ENCODE peak calls at places on chromosome 21, in six cellular contexts. One of them, this sample, is unnamed. For H3K79me2, the result is how much of the 10 kb centered on the place peaks cover.

GRCh38 chr21:35475768-35476167 is 426.7 kb upstream of the RUNX1 start:
- DNase-seq in GM23248: peak
- DNase-seq in SK-N-SH: no peak
- DNase-seq in mesendoderm: no peak
- DNase-seq in HepG2: no peak
- DNase-seq in hepatocyte: no peak
- DNase-seq in this sample: peak

GRCh38 chr21:38979271-38980196 is 173.8 kb downstream of the ETS2 start:
- DNase-seq in GM23248: peak
- DNase-seq in SK-N-SH: no peak
- DNase-seq in hepatocyte: peak
- DNase-seq in HepG2: no peak
- DNase-seq in mesendoderm: peak
- DNase-seq in this sample: no peak

GRCh38 chr21:39136711-39137110 is 46.5 kb downstream of the PSMG1 start:
- DNase-seq in mesendoderm: no peak
- DNase-seq in GM23248: peak
- DNase-seq in hepatocyte: no peak
- DNase-seq in HepG2: no peak
- DNase-seq in SK-N-SH: no peak
- DNase-seq in this sample: no peak

GRCh38 chr21:36589352-36589971 is 109.5 kb upstream of the SIM2 start:
- DNase-seq in GM23248: peak
- DNase-seq in SK-N-SH: peak
- DNase-seq in hepatocyte: peak
- DNase-seq in HepG2: peak
- DNase-seq in mesendoderm: peak
- DNase-seq in this sample: peak

GRCh38 chr21:38301321-38302214 is 44.8 kb downstream of the KCNJ15 start:
- DNase-seq in SK-N-SH: no peak
- DNase-seq in HepG2: no peak
- DNase-seq in mesendoderm: peak
- DNase-seq in hepatocyte: no peak
- DNase-seq in GM23248: no peak
- DNase-seq in this sample: no peak

GRCh38 chr21:27545754-27546349 is 579.0 kb upstream of the ADAMTS5 start:
- DNase-seq in HepG2: no peak
- DNase-seq in GM23248: no peak
- DNase-seq in SK-N-SH: no peak
- DNase-seq in mesendoderm: no peak
- DNase-seq in hepatocyte: no peak
- DNase-seq in this sample: no peak

GRCh38 chr21:17903029-17903806 is 84.1 kb upstream of the C21orf91 start:
- DNase-seq in mesendoderm: peak
- DNase-seq in GM23248: peak
- DNase-seq in HepG2: no peak
- DNase-seq in SK-N-SH: peak
- DNase-seq in hepatocyte: peak
- DNase-seq in this sample: no peak

GRCh38 chr21:42777757-42778344 is 101.5 kb downstream of the WDR4 start:
- DNase-seq in HepG2: no peak
- DNase-seq in mesendoderm: no peak
- DNase-seq in SK-N-SH: no peak
- DNase-seq in hepatocyte: no peak
- DNase-seq in GM23248: no peak
- DNase-seq in this sample: no peak

GRCh38 chr21:34642211-34643075 is 26.4 kb upstream of the CLIC6 start:
- DNase-seq in hepatocyte: no peak
- DNase-seq in SK-N-SH: no peak
- DNase-seq in GM23248: peak
- DNase-seq in mesendoderm: no peak
- DNase-seq in HepG2: no peak
- DNase-seq in this sample: no peak

GRCh38 chr21:35697321-35697808 is 363.0 kb downstream of the SETD4 start:
- DNase-seq in hepatocyte: peak
- DNase-seq in SK-N-SH: no peak
- DNase-seq in HepG2: no peak
- DNase-seq in mesendoderm: no peak
- DNase-seq in GM23248: peak
- DNase-seq in this sample: no peak

GRCh38 chr21:36502365-36502764 is 22.4 kb upstream of the CLDN14 start:
- DNase-seq in HepG2: no peak
- DNase-seq in mesendoderm: no peak
- DNase-seq in GM23248: no peak
- DNase-seq in hepatocyte: no peak
- DNase-seq in SK-N-SH: no peak
- DNase-seq in this sample: no peak

GRCh38 chr21:40331804-40332203 is 464.6 kb downstream of the PCP4 start:
- DNase-seq in mesendoderm: no peak
- DNase-seq in GM23248: no peak
- DNase-seq in SK-N-SH: no peak
- DNase-seq in hepatocyte: no peak
- DNase-seq in HepG2: no peak
- DNase-seq in this sample: no peak

GRCh38 chr21:35236090-35236489 is 187.0 kb upstream of the RUNX1 start:
- DNase-seq in GM23248: no peak
- DNase-seq in hepatocyte: no peak
- DNase-seq in mesendoderm: no peak
- DNase-seq in HepG2: no peak
- DNase-seq in SK-N-SH: no peak
- DNase-seq in this sample: no peak

GRCh38 chr21:37717534-37717933 is 198.7 kb downstream of the KCNJ6 start:
- DNase-seq in GM23248: no peak
- DNase-seq in SK-N-SH: no peak
- DNase-seq in hepatocyte: no peak
- DNase-seq in HepG2: no peak
- DNase-seq in mesendoderm: no peak
- DNase-seq in this sample: peak

GRCh38 chr21:42807938-42808613 is 71.3 kb downstream of the WDR4 start:
- DNase-seq in mesendoderm: peak
- DNase-seq in SK-N-SH: no peak
- DNase-seq in hepatocyte: no peak
- DNase-seq in GM23248: no peak
- DNase-seq in HepG2: no peak
- DNase-seq in this sample: no peak

GRCh38 chr21:24545807-24546361 is 1061.4 kb downstream of the MRPL39 start:
- DNase-seq in GM23248: no peak
- DNase-seq in hepatocyte: no peak
- DNase-seq in HepG2: no peak
- DNase-seq in mesendoderm: no peak
- DNase-seq in SK-N-SH: no peak
- DNase-seq in this sample: no peak

GRCh38 chr21:36761685-36762084 is 62.8 kb downstream of the SIM2 start:
- DNase-seq in GM23248: no peak
- DNase-seq in HepG2: no peak
- DNase-seq in SK-N-SH: no peak
- DNase-seq in hepatocyte: no peak
- DNase-seq in mesendoderm: no peak
- DNase-seq in this sample: no peak

GRCh38 chr21:39379986-39380891 is 31.4 kb upstream of the HMGN1 start:
- DNase-seq in HepG2: peak
- DNase-seq in GM23248: peak
- DNase-seq in mesendoderm: peak
- DNase-seq in hepatocyte: peak
- DNase-seq in SK-N-SH: peak
- DNase-seq in this sample: peak

GRCh38 chr21:15003463-15004135 is 61.2 kb downstream of the NRIP1 start:
- DNase-seq in GM23248: no peak
- DNase-seq in hepatocyte: no peak
- DNase-seq in SK-N-SH: no peak
- DNase-seq in mesendoderm: peak
- DNase-seq in HepG2: no peak
- DNase-seq in this sample: no peak

GRCh38 chr21:15190837-15191236 is 126.0 kb upstream of the NRIP1 start:
- DNase-seq in SK-N-SH: no peak
- DNase-seq in HepG2: no peak
- DNase-seq in mesendoderm: no peak
- DNase-seq in hepatocyte: no peak
- DNase-seq in GM23248: no peak
- DNase-seq in this sample: no peak

GRCh38 chr21:38879912-38880577 is 74.3 kb downstream of the ETS2 start:
- DNase-seq in mesendoderm: no peak
- DNase-seq in HepG2: no peak
- DNase-seq in SK-N-SH: no peak
- DNase-seq in GM23248: no peak
- DNase-seq in hepatocyte: no peak
- DNase-seq in this sample: no peak

GRCh38 chr21:38349111-38349746 is 92.4 kb downstream of the KCNJ15 start:
- DNase-seq in GM23248: no peak
- DNase-seq in HepG2: no peak
- DNase-seq in SK-N-SH: no peak
- DNase-seq in mesendoderm: no peak
- DNase-seq in hepatocyte: no peak
- DNase-seq in this sample: no peak

GRCh38 chr21:38769253-38769780 is 36.4 kb upstream of the ETS2 start:
- DNase-seq in SK-N-SH: no peak
- DNase-seq in hepatocyte: peak
- DNase-seq in mesendoderm: no peak
- DNase-seq in GM23248: peak
- DNase-seq in HepG2: no peak
- DNase-seq in this sample: no peak

GRCh38 chr21:33552093-33552998 is 9.5 kb downstream of the SON start:
- DNase-seq in mesendoderm: no peak
- DNase-seq in GM23248: peak
- DNase-seq in SK-N-SH: peak
- DNase-seq in HepG2: no peak
- DNase-seq in hepatocyte: no peak
- DNase-seq in this sample: no peak

GRCh38 chr21:33551664-33552063 is 8.8 kb downstream of the SON start:
- DNase-seq in GM23248: no peak
- DNase-seq in SK-N-SH: no peak
- DNase-seq in hepatocyte: no peak
- DNase-seq in mesendoderm: no peak
- DNase-seq in HepG2: no peak
- DNase-seq in this sample: no peak

GRCh38 chr21:33549848-33550771 is 7.3 kb downstream of the SON start:
- DNase-seq in HepG2: no peak
- DNase-seq in GM23248: no peak
- DNase-seq in hepatocyte: no peak
- DNase-seq in mesendoderm: no peak
- DNase-seq in SK-N-SH: no peak
- DNase-seq in this sample: no peak

GRCh38 chr21:33552999-33553598 is 10.3 kb downstream of the SON start:
- DNase-seq in hepatocyte: no peak
- DNase-seq in HepG2: no peak
- DNase-seq in SK-N-SH: no peak
- DNase-seq in mesendoderm: no peak
- DNase-seq in GM23248: no peak
- DNase-seq in this sample: no peak

DNA sequence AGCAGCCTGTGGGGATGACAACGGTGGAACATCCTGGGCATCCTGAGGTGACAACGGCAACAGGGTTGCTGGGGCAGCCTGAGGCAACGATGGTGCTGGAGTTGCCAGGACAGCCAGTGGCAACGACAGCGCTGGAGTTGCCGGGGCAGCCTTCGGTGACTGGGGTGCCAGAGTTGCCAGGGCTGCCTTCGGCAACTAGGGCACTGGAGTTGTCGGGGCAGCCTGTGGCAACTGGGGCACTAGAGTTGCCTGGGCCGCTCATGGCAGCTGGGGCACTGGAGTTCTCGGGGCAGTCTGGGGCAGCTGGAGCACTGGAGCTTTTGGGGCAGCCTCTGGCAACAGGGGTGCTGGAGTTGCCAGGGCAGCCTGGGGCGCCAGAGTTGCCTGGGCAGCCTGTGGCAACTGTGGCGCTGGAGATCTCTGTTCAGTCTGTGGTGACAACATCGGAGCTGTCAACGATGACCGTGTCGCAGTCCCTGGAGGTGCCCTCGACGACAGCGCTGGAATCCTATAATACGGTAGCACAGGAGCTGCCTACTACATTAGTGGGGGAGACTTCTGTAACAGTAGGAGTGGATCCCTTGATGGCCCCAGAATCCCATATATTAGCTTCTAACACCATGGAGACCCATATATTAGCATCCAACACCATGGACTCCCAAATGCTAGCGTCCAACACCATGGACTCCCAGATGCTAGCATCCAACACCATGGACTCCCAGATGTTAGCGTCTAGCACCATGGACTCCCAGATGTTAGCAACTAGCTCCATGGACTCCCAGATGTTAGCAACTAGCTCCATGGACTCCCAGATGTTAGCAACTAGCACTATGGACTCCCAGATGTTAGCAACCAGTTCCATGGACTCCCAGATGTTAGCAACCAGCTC is 8.2 kb downstream of the SON start:
- DNase-seq in HepG2: no peak
- DNase-seq in GM23248: no peak
- DNase-seq in mesendoderm: no peak
- DNase-seq in SK-N-SH: no peak
- DNase-seq in hepatocyte: no peak
- DNase-seq in this sample: no peak
- H3K79me2 ChIP-seq in HepG2: half or more
- H3K79me2 ChIP-seq in GM23248: half or more
- H3K79me2 ChIP-seq in mesendoderm: half or more
- H3K79me2 ChIP-seq in SK-N-SH: half or more
- H3K79me2 ChIP-seq in hepatocyte: half or more
- H3K79me2 ChIP-seq in this sample: half or more

GRCh38 chr21:31559368-31560119 is 99.9 kb upstream of the SOD1 start:
- DNase-seq in mesendoderm: peak
- DNase-seq in hepatocyte: peak
- DNase-seq in SK-N-SH: peak
- DNase-seq in HepG2: no peak
- DNase-seq in GM23248: peak
- DNase-seq in this sample: no peak
- H3K79me2 ChIP-seq in mesendoderm: under half
- H3K79me2 ChIP-seq in hepatocyte: under half
- H3K79me2 ChIP-seq in SK-N-SH: under half
- H3K79me2 ChIP-seq in HepG2: under half
- H3K79me2 ChIP-seq in GM23248: under half
- H3K79me2 ChIP-seq in this sample: under half

GRCh38 chr21:46381521-46381920 is 57.6 kb downstream of the PCNT start:
- DNase-seq in HepG2: no peak
- DNase-seq in SK-N-SH: no peak
- DNase-seq in GM23248: no peak
- DNase-seq in mesendoderm: no peak
- DNase-seq in hepatocyte: no peak
- DNase-seq in this sample: no peak
- H3K79me2 ChIP-seq in HepG2: under half
- H3K79me2 ChIP-seq in SK-N-SH: half or more
- H3K79me2 ChIP-seq in GM23248: half or more
- H3K79me2 ChIP-seq in mesendoderm: under half
- H3K79me2 ChIP-seq in hepatocyte: under half
- H3K79me2 ChIP-seq in this sample: under half

GRCh38 chr21:45410151-45410864 is 5.3 kb downstream of the COL18A1 start:
- DNase-seq in SK-N-SH: no peak
- DNase-seq in mesendoderm: no peak
- DNase-seq in hepatocyte: no peak
- DNase-seq in HepG2: peak
- DNase-seq in GM23248: no peak
- DNase-seq in this sample: peak

GRCh38 chr21:45412909-45413581 is 8.1 kb downstream of the COL18A1 start:
- DNase-seq in GM23248: no peak
- DNase-seq in SK-N-SH: no peak
- DNase-seq in mesendoderm: no peak
- DNase-seq in HepG2: no peak
- DNase-seq in hepatocyte: no peak
- DNase-seq in this sample: no peak

GRCh38 chr21:45410865-45411809 is 6.2 kb downstream of the COL18A1 start:
- DNase-seq in GM23248: no peak
- DNase-seq in HepG2: no peak
- DNase-seq in SK-N-SH: no peak
- DNase-seq in mesendoderm: no peak
- DNase-seq in hepatocyte: peak
- DNase-seq in this sample: peak

GRCh38 chr21:45412491-45412890 is 7.5 kb downstream of the COL18A1 start:
- DNase-seq in hepatocyte: no peak
- DNase-seq in mesendoderm: no peak
- DNase-seq in GM23248: no peak
- DNase-seq in SK-N-SH: no peak
- DNase-seq in HepG2: no peak
- DNase-seq in this sample: no peak

GRCh38 chr21:45411810-45412206 is 6.8 kb downstream of the COL18A1 start:
- DNase-seq in GM23248: no peak
- DNase-seq in mesendoderm: no peak
- DNase-seq in hepatocyte: no peak
- DNase-seq in SK-N-SH: no peak
- DNase-seq in HepG2: no peak
- DNase-seq in this sample: no peak
- H3K79me2 ChIP-seq in GM23248: under half
- H3K79me2 ChIP-seq in mesendoderm: half or more
- H3K79me2 ChIP-seq in hepatocyte: half or more
- H3K79me2 ChIP-seq in SK-N-SH: half or more
- H3K79me2 ChIP-seq in HepG2: half or more
- H3K79me2 ChIP-seq in this sample: under half

This sample was measured in K562.